ENCODE peak calls at places on chromosomes 7 and 10, in seven cellular contexts. N, K, C, Z, I, G and Y are unnamed samples.

GRCh38 chr10:31051703-31052102 is 20.0 kb upstream of the ZNF438 start:
- DNase-seq in N (no peak), K (no peak), C (no peak), Z (no peak), I (no peak), G (no peak), Y (no peak)

GRCh38 chr10:24952701-24953349 is 419 bp upstream of the PRTFDC1 start:
- DNase-seq in N (peak), K (no peak), C (peak), Z (no peak), I (peak), G (peak), Y (peak)

GRCh38 chr10:70770001-70770400 is 15.2 kb downstream of the TBATA start:
- DNase-seq in N (no peak), K (no peak), C (no peak), Z (no peak), I (no peak), G (no peak), Y (no peak)

GRCh38 chr7:44279286-44279685 is 46.1 kb downstream of the CAMK2B start:
- DNase-seq in N (no peak), K (no peak), C (peak), Z (peak), I (no peak), G (no peak), Y (peak)

GRCh38 chr10:78351283-78351682 is 317.6 kb downstream of the RPS24 start:
- DNase-seq in N (no peak), K (no peak), C (no peak), Z (no peak), I (no peak), G (no peak), Y (no peak)

GRCh38 chr7:110507832-110508231 is 583.1 kb upstream of the LRRN3 start:
- DNase-seq in N (no peak), K (no peak), C (no peak), Z (no peak), I (no peak), G (no peak), Y (no peak)

GRCh38 chr7:83947260-83947659 is 247.3 kb downstream of the SEMA3A start:
- DNase-seq in N (no peak), K (peak), C (no peak), Z (no peak), I (peak), G (no peak), Y (peak)

GRCh38 chr7:50957427-50957826 is 174.7 kb upstream of the GRB10 start:
- DNase-seq in N (no peak), K (no peak), C (no peak), Z (no peak), I (no peak), G (peak), Y (no peak)

GRCh38 chr10:1673568-1674345 is 63.6 kb downstream of the ADARB2 start:
- DNase-seq in N (no peak), K (no peak), C (no peak), Z (no peak), I (no peak), G (no peak), Y (no peak)

GRCh38 chr7:144408116-144408515 is 4.6 kb upstream of the NOBOX start:
- DNase-seq in N (no peak), K (no peak), C (no peak), Z (no peak), I (no peak), G (no peak), Y (peak)

GRCh38 chr7:27784399-27785053 is 44.6 kb downstream of the TAX1BP1 start:
- DNase-seq in N (no peak), K (no peak), C (no peak), Z (no peak), I (no peak), G (no peak), Y (no peak)

GRCh38 chr10:60878224-60878623 is 65.8 kb downstream of the RHOBTB1 start:
- DNase-seq in N (no peak), K (no peak), C (no peak), Z (peak), I (no peak), G (no peak), Y (no peak)

GRCh38 chr10:29949411-29950011 is 109.9 kb downstream of the JCAD start:
- DNase-seq in N (no peak), K (no peak), C (no peak), Z (no peak), I (no peak), G (no peak), Y (no peak)

GRCh38 chr7:149725916-149726315 is 47.5 kb downstream of the ZNF467 start:
- DNase-seq in N (no peak), K (no peak), C (no peak), Z (no peak), I (no peak), G (no peak), Y (no peak)

GRCh38 chr10:119209050-119209735 is 1.8 kb downstream of the GRK5 start:
- DNase-seq in N (peak), K (no peak), C (peak), Z (peak), I (no peak), G (no peak), Y (peak)

GRCh38 chr10:11225935-11226334 is 208.3 kb downstream of the CELF2 start:
- DNase-seq in N (no peak), K (no peak), C (no peak), Z (no peak), I (no peak), G (no peak), Y (peak)

DNA sequence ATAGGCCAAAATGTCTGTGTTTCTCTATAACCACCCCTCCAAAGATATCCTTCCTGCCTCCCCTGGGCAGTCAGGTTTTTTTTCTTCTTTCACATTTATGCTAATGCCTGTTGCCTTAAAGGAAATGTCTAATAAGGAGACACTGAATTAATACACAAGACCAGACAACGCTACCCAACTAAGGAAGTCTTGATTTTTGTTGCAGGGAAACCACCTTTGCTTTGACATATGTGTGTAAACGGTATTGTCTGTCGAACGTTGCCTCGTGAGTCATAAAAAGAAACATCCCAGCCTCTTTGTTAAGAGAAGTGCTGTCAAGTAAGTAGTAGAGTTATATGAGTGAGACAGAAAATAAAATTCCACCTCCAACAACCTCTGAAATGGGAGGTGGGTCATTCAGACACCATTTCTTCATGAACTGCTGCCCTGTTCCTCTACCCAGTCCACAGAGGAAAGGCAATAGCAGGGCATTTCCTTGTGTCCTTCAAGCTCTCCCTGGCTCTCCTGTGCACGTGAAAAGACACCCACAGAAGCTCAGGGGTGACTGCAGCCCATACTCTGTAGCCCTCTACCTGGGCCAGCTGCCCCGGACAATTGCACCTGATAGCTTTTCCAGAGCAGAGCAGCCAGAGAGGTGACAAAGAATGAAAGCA is 10.2 kb downstream of the ST8SIA6 start:
- DNase-seq in N (no peak), K (no peak), C (no peak), Z (no peak), I (no peak), G (no peak), Y (no peak)
- TF ChIP-seq POLR2A in N (no peak), K (no peak), C (no peak), Z (no peak), I (no peak), G (no peak), Y (no peak)

GRCh38 chr10:123149568-123150228 is 1.8 kb downstream of the HMX2 start:
- DNase-seq in N (no peak), K (no peak), C (no peak), Z (no peak), I (no peak), G (no peak), Y (no peak)

GRCh38 chr10:123150229-123150985 is 2.5 kb downstream of the HMX2 start:
- DNase-seq in N (no peak), K (no peak), C (no peak), Z (no peak), I (no peak), G (no peak), Y (no peak)

GRCh38 chr10:123149162-123149567 is 1.2 kb downstream of the HMX2 start:
- DNase-seq in N (no peak), K (no peak), C (no peak), Z (no peak), I (no peak), G (no peak), Y (no peak)

GRCh38 chr10:123153486-123154091 is 613 bp upstream of the BUB3 start:
- DNase-seq in N (no peak), K (no peak), C (no peak), Z (no peak), I (no peak), G (no peak), Y (no peak)

GRCh38 chr10:123150986-123151738 is 3.0 kb upstream of the BUB3 start:
- DNase-seq in N (no peak), K (no peak), C (no peak), Z (no peak), I (no peak), G (peak), Y (no peak)
- TF ChIP-seq POLR2A in N (no peak), K (no peak), C (no peak), Z (no peak), I (no peak), G (no peak), Y (no peak)

GRCh38 chr10:3975016-3975415 is 190.0 kb upstream of the KLF6 start:
- DNase-seq in N (no peak), K (no peak), C (no peak), Z (no peak), I (no peak), G (no peak), Y (no peak)
- TF ChIP-seq POLR2A in N (no peak), K (no peak), C (no peak), Z (no peak), I (no peak), G (no peak), Y (no peak)

GRCh38 chr7:148699024-148699771 is 495 bp downstream of the CUL1 start:
- DNase-seq in N (peak), K (no peak), C (peak), Z (peak), I (peak), G (no peak), Y (peak)
- TF ChIP-seq POLR2A in N (no peak), K (peak), C (peak), Z (peak), I (peak), G (peak), Y (no peak)

GRCh38 chr7:69871886-69872592 is 273.8 kb downstream of the AUTS2 start:
- DNase-seq in N (no peak), K (no peak), C (no peak), Z (no peak), I (no peak), G (no peak), Y (peak)

GRCh38 chr7:69864822-69865221 is 266.5 kb downstream of the AUTS2 start:
- DNase-seq in N (no peak), K (no peak), C (no peak), Z (no peak), I (no peak), G (no peak), Y (no peak)

GRCh38 chr7:69873512-69873911 is 275.2 kb downstream of the AUTS2 start:
- DNase-seq in N (no peak), K (no peak), C (no peak), Z (no peak), I (no peak), G (no peak), Y (no peak)

GRCh38 chr7:69871213-69871885 is 273.1 kb downstream of the AUTS2 start:
- DNase-seq in N (no peak), K (no peak), C (no peak), Z (no peak), I (no peak), G (no peak), Y (peak)

GRCh38 chr7:69868921-69869320 is 270.6 kb downstream of the AUTS2 start:
- DNase-seq in N (no peak), K (no peak), C (no peak), Z (no peak), I (no peak), G (no peak), Y (no peak)
- TF ChIP-seq POLR2A in N (no peak), K (no peak), C (no peak), Z (no peak), I (no peak), G (no peak), Y (no peak)

GRCh38 chr7:74656911-74657691 is 417 bp upstream of the GTF2I start:
- DNase-seq in N (peak), K (peak), C (peak), Z (peak), I (peak), G (peak), Y (peak)

GRCh38 chr7:74656421-74656910 is 1.1 kb upstream of the GTF2I start:
- DNase-seq in N (peak), K (no peak), C (peak), Z (peak), I (no peak), G (no peak), Y (peak)

GRCh38 chr7:74655785-74656420 is 1.6 kb upstream of the GTF2I start:
- DNase-seq in N (no peak), K (no peak), C (no peak), Z (no peak), I (no peak), G (no peak), Y (no peak)

GRCh38 chr7:74658171-74659004 is 870 bp downstream of the GTF2I start:
- DNase-seq in N (peak), K (peak), C (peak), Z (peak), I (peak), G (peak), Y (peak)

GRCh38 chr7:74657692-74658170 is at the start of gene GTF2I:
- DNase-seq in N (no peak), K (no peak), C (no peak), Z (no peak), I (no peak), G (no peak), Y (no peak)
- TF ChIP-seq POLR2A in N (no peak), K (peak), C (peak), Z (no peak), I (peak), G (no peak), Y (no peak)

DNA sequence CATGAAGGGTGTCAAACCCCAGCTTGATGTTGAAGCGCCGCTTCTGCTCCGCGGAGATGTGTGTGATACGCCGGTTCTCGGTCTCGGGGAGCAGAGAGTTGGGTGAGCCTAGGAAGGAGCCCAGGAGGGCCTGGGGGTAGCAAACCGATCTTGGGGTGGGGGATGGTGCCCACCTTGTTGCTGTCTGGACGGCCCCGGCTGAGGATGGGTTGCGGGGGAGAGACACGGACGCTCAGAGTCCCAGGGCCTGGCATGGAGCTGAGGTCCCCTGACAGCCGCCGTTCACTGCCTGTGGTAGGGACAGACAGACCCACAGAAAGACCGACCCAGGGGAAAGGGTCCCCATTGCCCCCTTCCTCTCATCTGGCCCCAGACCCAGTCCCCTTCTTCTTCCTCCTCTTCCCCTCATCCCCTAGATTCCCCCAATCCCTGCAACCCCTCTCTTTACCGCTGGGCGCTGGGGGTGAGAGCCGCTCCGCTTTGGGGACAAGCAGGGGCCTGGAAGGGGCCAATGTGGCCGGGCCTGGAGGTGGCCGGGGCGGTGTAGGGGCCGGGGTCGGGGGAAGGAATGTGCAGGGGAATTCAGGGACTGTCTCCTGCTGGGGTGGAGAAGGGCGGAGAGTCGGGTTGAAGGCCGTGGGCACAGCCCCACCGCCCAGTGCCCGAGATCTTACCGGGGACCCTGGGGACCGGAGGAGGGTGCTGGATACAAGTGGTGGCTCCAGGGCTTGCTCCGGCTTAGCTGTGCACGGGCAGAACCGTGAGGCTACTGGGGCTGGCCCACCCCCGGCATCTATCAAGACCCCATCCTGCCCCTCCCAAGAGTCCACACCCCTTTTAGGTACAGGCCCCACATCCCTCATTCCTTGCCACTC is 18.0 kb upstream of the TBL2 start:
- DNase-seq in N (no peak), K (no peak), C (no peak), Z (no peak), I (no peak), G (no peak), Y (no peak)
- TF ChIP-seq POLR2A in N (no peak), K (no peak), C (no peak), Z (no peak), I (no peak), G (no peak), Y (no peak)

DNA sequence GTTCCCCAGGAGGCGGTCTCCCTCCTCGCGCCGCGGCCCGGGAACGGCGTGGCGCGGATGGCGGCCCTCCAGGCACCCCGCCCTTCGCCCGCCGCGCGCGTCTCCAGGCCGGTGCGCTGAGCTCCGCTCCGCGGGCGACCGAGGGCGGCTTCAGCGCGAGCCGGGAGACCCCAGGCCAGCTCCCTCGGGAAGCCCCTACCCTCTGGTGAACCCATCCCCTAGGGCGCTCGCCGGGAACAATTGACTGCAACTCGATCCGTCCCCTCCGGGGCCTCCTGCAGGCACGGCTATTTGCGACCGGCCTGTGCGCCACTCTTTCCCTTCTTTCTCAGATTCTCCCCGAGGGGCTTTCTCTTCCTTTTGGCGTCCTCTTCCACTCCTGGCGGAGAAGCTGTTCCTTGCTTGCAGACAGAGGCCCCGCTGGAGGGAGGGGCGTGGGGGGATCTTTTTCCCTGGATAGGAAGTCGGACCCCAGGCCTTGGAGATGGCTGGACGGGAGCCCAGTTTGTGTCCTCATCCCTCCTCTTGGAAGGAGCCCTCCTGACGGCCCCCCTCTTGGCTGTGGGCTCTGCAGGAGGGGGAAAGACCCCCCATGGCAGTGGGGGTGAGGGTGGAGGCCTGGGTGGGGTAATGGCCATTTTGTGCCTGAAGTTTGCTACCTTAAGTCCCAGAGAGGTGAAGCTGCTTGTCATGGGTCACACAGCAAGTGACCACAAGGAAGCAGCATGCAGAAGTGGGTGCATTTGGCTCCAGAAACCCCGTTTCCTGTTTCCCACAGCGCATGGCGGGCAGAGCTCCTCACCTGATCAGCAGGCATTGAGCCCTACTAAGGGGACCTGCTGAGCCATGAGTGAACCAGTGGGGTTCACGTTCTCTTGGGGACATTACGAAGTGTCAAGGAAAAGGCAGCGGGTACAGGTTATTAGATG is 171.2 kb upstream of the TNRC18 start:
- DNase-seq in N (no peak), K (no peak), C (peak), Z (no peak), I (no peak), G (no peak), Y (no peak)
- TF ChIP-seq POLR2A in N (no peak), K (peak), C (no peak), Z (no peak), I (no peak), G (no peak), Y (no peak)